ENCODE peak calls at places on chromosome 22, in four cellular contexts. One of them, this sample, is unnamed.

GRCh38 chr22:37369536-37369935 is 57.7 kb downstream of the ELFN2 start:
- DNase-seq in SW 1271: no peak
- DNase-seq in activated naive CD8-positive, alpha-beta T cell treated with anti-CD3 and anti-CD28 coated beads for 36 hours: no peak
- DNase-seq in H54: no peak
- DNase-seq in this sample: no peak

GRCh38 chr22:46233231-46233630 is 16.9 kb downstream of the CDPF1 start:
- DNase-seq in SW 1271: no peak
- DNase-seq in activated naive CD8-positive, alpha-beta T cell treated with anti-CD3 and anti-CD28 coated beads for 36 hours: no peak
- DNase-seq in H54: peak
- DNase-seq in this sample: peak

GRCh38 chr22:37501610-37502341 is 15.6 kb upstream of the MFNG start:
- DNase-seq in SW 1271: peak
- DNase-seq in activated naive CD8-positive, alpha-beta T cell treated with anti-CD3 and anti-CD28 coated beads for 36 hours: no peak
- DNase-seq in H54: no peak
- DNase-seq in this sample: no peak

GRCh38 chr22:31230871-31231621 is 18.9 kb downstream of the LIMK2 start:
- DNase-seq in SW 1271: peak
- DNase-seq in activated naive CD8-positive, alpha-beta T cell treated with anti-CD3 and anti-CD28 coated beads for 36 hours: no peak
- DNase-seq in H54: no peak
- DNase-seq in this sample: peak

GRCh38 chr22:27089303-27089702 is 431.9 kb downstream of the MIAT start:
- DNase-seq in SW 1271: no peak
- DNase-seq in activated naive CD8-positive, alpha-beta T cell treated with anti-CD3 and anti-CD28 coated beads for 36 hours: no peak
- DNase-seq in H54: no peak
- DNase-seq in this sample: no peak

GRCh38 chr22:49650336-49651241 is 177.1 kb downstream of the BRD1 start:
- DNase-seq in SW 1271: no peak
- DNase-seq in activated naive CD8-positive, alpha-beta T cell treated with anti-CD3 and anti-CD28 coated beads for 36 hours: no peak
- DNase-seq in H54: no peak
- DNase-seq in this sample: no peak

GRCh38 chr22:38401336-38402084 is 53.5 kb downstream of the KCNJ4 start:
- DNase-seq in SW 1271: no peak
- DNase-seq in activated naive CD8-positive, alpha-beta T cell treated with anti-CD3 and anti-CD28 coated beads for 36 hours: no peak
- DNase-seq in H54: no peak
- DNase-seq in this sample: peak

GRCh38 chr22:35432226-35432905 is 32.4 kb downstream of the MCM5 start:
- DNase-seq in SW 1271: no peak
- DNase-seq in activated naive CD8-positive, alpha-beta T cell treated with anti-CD3 and anti-CD28 coated beads for 36 hours: no peak
- DNase-seq in H54: no peak
- DNase-seq in this sample: no peak

GRCh38 chr22:42844756-42845155 is 12.3 kb downstream of the ARFGAP3 start:
- DNase-seq in SW 1271: no peak
- DNase-seq in activated naive CD8-positive, alpha-beta T cell treated with anti-CD3 and anti-CD28 coated beads for 36 hours: no peak
- DNase-seq in H54: no peak
- DNase-seq in this sample: no peak